ENCODE peak calls at places on chromosomes 12 and 14, in seven cellular contexts. H, Y, U, N, S, V and M are unnamed samples. For H3K9me3, the result is how much of the 10 kb centered on the place peaks cover.

GRCh38 chr12:77204055-77204454 is 138.7 kb upstream of the E2F7 start:
- DNase-seq in V (no peak), N (no peak), H (no peak), S (peak), U (no peak), Y (no peak), M (no peak)

GRCh38 chr14:32724864-32725550 is 213.7 kb upstream of the NPAS3 start:
- DNase-seq in Y (no peak), V (no peak), S (peak), H (no peak), U (no peak), N (no peak), M (no peak)

GRCh38 chr12:503111-503761 is 43.5 kb downstream of the B4GALNT3 start:
- DNase-seq in V (no peak), S (peak), H (no peak), N (peak), U (no peak), Y (no peak), M (no peak)

GRCh38 chr12:51972424-51972812 is 20.9 kb downstream of the ACVR1B start:
- DNase-seq in U (no peak), N (no peak), V (no peak), Y (no peak), S (no peak), H (no peak), M (no peak)

GRCh38 chr12:4114986-4115385 is 158.6 kb upstream of the CCND2 start:
- DNase-seq in Y (no peak), H (peak), U (no peak), S (no peak), V (peak), N (peak), M (no peak)

GRCh38 chr12:69598174-69598753 is 12.4 kb downstream of the LRRC10 start:
- DNase-seq in V (no peak), U (no peak), H (no peak), Y (no peak), N (no peak), S (no peak), M (no peak)

GRCh38 chr14:52923902-52924575 is 26.8 kb downstream of the FERMT2 start:
- DNase-seq in N (no peak), U (no peak), S (no peak), Y (no peak), V (no peak), H (no peak), M (no peak)

GRCh38 chr12:69779928-69780327 is 41.3 kb downstream of the RAB3IP start:
- DNase-seq in Y (no peak), H (no peak), U (peak), V (no peak), S (peak), N (no peak), M (no peak)

GRCh38 chr14:45362505-45362904 is 109.5 kb upstream of the MIS18BP1 start:
- DNase-seq in H (no peak), Y (no peak), U (no peak), N (no peak), S (no peak), V (no peak), M (no peak)

GRCh38 chr12:47808049-47808448 is 11.7 kb downstream of the HDAC7 start:
- DNase-seq in U (peak), S (no peak), H (peak), Y (peak), N (peak), V (peak), M (peak)

GRCh38 chr14:51869426-51870113 is 9.2 kb downstream of the GNG2 start:
- DNase-seq in V (peak), N (no peak), U (no peak), H (peak), S (no peak), Y (no peak), M (peak)

GRCh38 chr12:9135903-9136310 is 20.2 kb upstream of the A2M start:
- DNase-seq in H (no peak), V (no peak), S (no peak), U (no peak), Y (no peak), N (no peak), M (no peak)

GRCh38 chr12:114668151-114668891 is 15.7 kb downstream of the TBX3 start:
- DNase-seq in N (peak), Y (peak), H (no peak), U (peak), S (peak), V (no peak), M (no peak)

GRCh38 chr12:54032627-54033100 is at the start of gene HOXC5:
- DNase-seq in N (peak), S (peak), U (peak), H (peak), Y (peak), V (peak), M (no peak)

GRCh38 chr12:105214670-105215375 is 21.2 kb downstream of the APPL2 start:
- DNase-seq in N (peak), S (peak), U (no peak), Y (no peak), V (no peak), H (no peak), M (no peak)

GRCh38 chr14:77059276-77059934 is 30.9 kb upstream of the IRF2BPL start:
- DNase-seq in N (no peak), S (peak), Y (no peak), H (no peak), V (no peak), U (no peak), M (no peak)

GRCh38 chr14:33948143-33948962 is 2.5 kb downstream of the EGLN3 start:
- DNase-seq in N (no peak), H (no peak), Y (no peak), U (no peak), V (no peak), S (no peak), M (no peak)

GRCh38 chr12:94041833-94042232 is 106.5 kb upstream of the PLXNC1 start:
- DNase-seq in V (no peak), N (no peak), U (no peak), H (no peak), Y (no peak), S (no peak), M (no peak)

GRCh38 chr14:57749267-57749666 is 116.6 kb downstream of the SLC35F4 start:
- DNase-seq in U (no peak), H (no peak), Y (no peak), S (peak), N (no peak), V (no peak), M (no peak)

GRCh38 chr14:55062517-55063351 is 11.3 kb downstream of the MAPK1IP1L start:
- DNase-seq in N (no peak), Y (peak), S (no peak), V (no peak), U (no peak), H (no peak), M (no peak)

GRCh38 chr12:20631711-20632110 is 63.4 kb upstream of the SLCO1C1 start:
- DNase-seq in S (no peak), N (no peak), H (no peak), U (no peak), V (no peak), Y (no peak), M (no peak)

GRCh38 chr14:55957950-55958349 is 160.3 kb upstream of the PELI2 start:
- DNase-seq in V (no peak), H (no peak), N (no peak), S (no peak), Y (no peak), U (no peak), M (no peak)

GRCh38 chr14:98726585-98727405 is 545.2 kb downstream of the BCL11B start:
- DNase-seq in S (no peak), N (no peak), V (no peak), Y (no peak), U (no peak), H (no peak), M (no peak)

GRCh38 chr12:108468149-108468968 is 46.7 kb upstream of the FICD start:
- DNase-seq in N (peak), Y (no peak), V (no peak), U (no peak), S (peak), H (no peak), M (no peak)

GRCh38 chr14:59826150-59826549 is 44.4 kb downstream of the RTN1 start:
- DNase-seq in U (no peak), V (no peak), S (no peak), Y (no peak), H (no peak), N (no peak), M (no peak)

DNA sequence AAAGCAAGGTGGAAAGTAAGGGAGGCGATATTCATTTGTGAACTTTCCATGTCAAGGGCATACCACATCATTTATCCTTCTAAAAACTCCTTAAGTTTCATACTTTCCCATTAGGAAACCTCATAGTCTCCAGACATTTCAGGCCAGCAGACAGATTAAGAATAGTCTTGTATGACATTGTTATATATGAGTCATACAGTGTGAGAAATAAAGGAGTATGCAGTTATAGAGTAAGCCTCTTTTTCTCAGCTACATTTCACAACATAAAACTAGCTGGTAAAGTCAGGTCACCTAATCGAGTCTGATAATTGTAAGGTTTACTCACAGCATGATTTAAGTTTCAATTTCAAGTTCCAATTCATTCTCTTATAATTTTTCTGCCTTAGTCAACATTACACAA is 164.3 kb downstream of the GRIP1 start:
- DNase-seq in S (peak), Y (no peak), U (no peak), V (no peak), H (no peak), N (no peak), M (no peak)
- H3K9me3 ChIP-seq in S (under half), Y (under half), U (under half), V (under half), H (under half), N (under half), M (under half)

DNA sequence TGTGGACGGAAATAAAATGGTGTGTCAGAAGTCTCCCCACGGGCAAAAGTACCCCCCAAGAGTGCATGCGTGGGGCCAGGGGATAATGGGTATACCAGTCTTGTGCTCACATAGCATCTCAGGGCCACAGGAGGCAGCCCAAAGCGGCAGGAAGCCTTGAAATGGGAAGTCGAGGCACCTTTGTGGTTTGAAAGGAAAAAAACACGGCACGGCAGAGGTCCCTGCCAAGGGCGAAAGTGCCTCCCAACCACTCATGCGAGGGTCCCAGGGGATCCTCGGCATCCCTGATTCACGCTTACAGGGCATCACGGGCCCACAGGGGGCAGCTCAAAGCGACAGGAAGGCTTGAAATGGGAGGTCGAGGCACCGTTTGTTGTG is 583.2 kb downstream of the ALG10 start:
- DNase-seq in V (no peak), S (no peak), N (no peak), H (no peak), Y (no peak), U (peak), M (peak)
- H3K9me3 ChIP-seq in V (under half), S (under half), N (under half), H (under half), Y (half or more), U (under half), M (under half)

DNA sequence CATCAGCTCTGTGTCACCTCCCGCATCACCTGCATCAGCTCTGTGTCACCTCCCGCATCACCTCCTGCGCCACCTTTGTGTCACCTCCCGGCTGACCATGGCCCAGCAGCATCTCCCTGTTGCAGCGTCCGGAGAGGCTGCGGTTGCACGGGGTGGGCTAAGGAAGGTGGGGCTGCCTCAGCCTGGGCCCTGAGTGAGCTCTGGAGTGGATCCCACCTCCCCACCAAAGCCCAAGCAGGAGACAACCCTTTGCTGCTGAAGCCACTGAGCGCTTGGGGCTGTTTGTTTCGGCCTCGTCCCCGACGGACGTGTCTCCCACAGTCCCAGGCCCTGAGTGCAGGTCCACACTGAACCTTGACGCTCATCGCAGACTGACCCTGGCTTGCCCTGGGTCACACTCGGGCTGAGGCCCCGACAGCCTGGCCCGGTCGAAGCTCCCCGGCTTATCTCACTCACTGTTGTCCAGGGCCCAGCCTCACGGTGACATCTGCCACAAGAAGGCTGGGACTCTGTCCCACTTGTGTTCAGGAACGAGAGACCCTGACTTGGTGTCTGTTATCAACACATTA is 12.2 kb downstream of the TMEM121 start:
- DNase-seq in N (no peak), S (no peak), Y (no peak), V (no peak), H (no peak), U (no peak), M (no peak)
- H3K9me3 ChIP-seq in N (under half), S (under half), Y (under half), V (under half), H (under half), U (under half), M (under half)

DNA sequence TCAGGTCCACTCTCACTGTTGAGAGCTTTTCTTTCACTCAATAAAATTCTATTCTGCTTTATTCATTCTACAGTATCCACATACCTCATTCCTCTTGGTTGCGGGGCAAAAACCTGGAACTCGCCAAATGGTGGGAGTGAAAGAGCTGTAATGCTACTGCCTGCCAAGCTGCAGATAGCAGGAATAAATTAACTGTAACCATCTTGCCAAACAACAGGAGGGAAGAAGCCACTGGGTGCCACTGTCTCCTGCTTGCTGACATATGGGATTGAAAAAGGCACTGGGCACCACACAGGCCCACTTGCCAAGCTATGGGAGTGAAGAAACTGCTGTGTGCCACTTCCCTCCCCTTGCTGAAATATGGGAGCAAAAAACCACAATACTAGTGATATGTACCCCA is 111.9 kb upstream of the CNTN1 start:
- DNase-seq in Y (no peak), V (no peak), S (no peak), H (no peak), U (no peak), N (no peak), M (no peak)
- H3K9me3 ChIP-seq in Y (under half), V (under half), S (under half), H (under half), U (under half), N (under half), M (under half)

DNA sequence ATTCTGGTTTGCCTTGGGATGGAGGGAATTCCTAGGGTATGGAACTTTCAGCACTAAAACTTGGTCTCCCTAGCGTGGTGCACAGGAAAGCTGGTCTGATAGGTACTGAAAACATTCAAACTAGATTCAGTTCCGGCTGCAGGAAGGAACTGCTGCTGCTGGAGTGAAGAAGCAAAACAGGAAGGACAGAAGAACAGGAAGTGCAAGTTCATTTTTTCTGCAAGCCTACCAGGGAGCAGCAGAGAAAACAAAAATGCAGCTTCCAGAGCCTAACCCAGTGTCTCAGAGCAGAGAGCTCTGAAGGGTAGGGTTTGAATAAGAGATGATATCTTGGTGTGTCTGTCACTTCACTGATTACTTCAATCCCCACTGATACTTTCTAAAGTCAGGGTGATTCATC is 165.2 kb downstream of the VRK1 start:
- DNase-seq in N (no peak), V (no peak), Y (no peak), H (no peak), S (no peak), U (no peak), M (no peak)
- H3K9me3 ChIP-seq in N (under half), V (under half), Y (under half), H (under half), S (under half), U (under half), M (under half)

DNA sequence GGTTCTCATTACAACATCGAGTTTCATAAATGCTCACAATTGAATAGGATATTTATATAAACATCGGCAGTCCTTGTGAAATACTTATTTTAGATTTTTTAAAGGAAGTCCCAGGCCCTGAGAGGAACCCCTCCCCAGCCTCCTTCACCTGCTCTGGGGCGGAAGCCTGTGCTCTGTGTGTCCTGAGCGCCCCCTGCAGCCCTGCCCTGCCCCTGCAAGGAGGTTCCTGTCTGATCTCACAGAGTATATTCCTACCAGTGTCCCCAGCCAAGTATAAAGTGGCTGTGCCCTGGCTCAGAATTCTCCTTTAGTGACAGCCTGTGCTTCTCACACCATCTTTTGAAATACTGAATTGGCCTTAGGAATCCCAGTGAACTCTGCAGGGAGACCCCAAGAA is 659.5 kb downstream of the TMEM121 start:
- DNase-seq in Y (no peak), N (peak), S (no peak), H (peak), V (peak), U (no peak), M (peak)
- H3K9me3 ChIP-seq in Y (under half), N (under half), S (under half), H (under half), V (under half), U (under half), M (under half)

DNA sequence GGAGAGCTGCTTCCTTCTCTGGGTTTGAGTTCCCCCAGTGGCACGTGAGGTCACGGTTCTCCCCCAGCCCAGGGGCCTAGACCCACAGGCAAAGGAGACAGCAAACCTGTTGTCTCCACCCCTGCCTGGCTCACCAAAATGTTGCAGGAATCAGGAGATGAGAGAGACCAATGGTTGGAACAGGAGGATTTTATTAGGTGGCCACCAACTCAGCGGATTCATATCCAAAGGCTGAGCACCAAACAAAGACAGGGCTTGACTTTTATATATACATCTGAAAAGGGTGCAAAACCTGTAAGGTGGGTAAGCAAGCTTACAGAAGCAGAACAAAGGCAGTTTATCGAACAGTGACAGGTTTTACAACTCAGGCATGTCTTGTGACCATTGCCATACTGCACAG is 9.2 kb upstream of the ADAM21 start:
- DNase-seq in N (no peak), V (no peak), H (no peak), S (no peak), U (no peak), Y (no peak), M (no peak)
- H3K9me3 ChIP-seq in N (under half), V (under half), H (under half), S (under half), U (under half), Y (under half), M (under half)

GRCh38 chr14:105929327-105930081 is 403.1 kb downstream of the TMEM121 start:
- DNase-seq in S (no peak), V (no peak), N (no peak), H (no peak), Y (no peak), U (no peak), M (no peak)

GRCh38 chr14:105931808-105932483 is 405.6 kb downstream of the TMEM121 start:
- DNase-seq in N (no peak), Y (no peak), H (no peak), S (peak), V (no peak), U (peak), M (no peak)

GRCh38 chr14:105927661-105928060 is 401.3 kb downstream of the TMEM121 start:
- DNase-seq in S (no peak), U (no peak), V (no peak), N (no peak), Y (no peak), H (no peak), M (no peak)

GRCh38 chr14:105933238-105933637 is 406.9 kb downstream of the TMEM121 start:
- DNase-seq in H (no peak), V (no peak), Y (no peak), U (no peak), S (no peak), N (no peak), M (no peak)

DNA sequence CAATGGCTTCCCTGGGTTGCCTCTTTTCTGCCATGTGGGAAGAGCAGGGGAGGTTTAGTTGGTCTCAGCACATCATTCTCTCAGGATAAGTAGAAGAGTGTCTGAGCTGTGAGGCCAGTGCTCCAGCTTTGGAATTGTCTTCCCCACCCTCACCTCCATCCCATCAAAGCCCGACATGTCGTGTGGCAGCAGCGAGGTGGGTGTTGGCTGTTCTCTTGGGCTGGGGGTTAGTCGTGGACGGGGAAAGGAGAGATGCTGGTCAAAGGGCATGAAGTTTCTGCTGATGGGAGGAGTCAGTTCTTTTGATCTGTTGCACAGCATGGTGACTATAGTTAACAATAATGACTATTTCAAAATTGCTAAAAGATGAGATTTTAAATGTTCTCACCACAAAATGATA is 404.2 kb downstream of the TMEM121 start:
- DNase-seq in U (no peak), N (no peak), S (no peak), H (no peak), Y (no peak), V (no peak), M (no peak)
- H3K9me3 ChIP-seq in U (under half), N (under half), S (under half), H (under half), Y (under half), V (under half), M (under half)